ENCODE peak calls at places on chromosomes 3 and 15, in seven cellular contexts. Z is iris pigment epithelial cell, S is NCI-H226, U is aorta, G is NCI-H1092 treated with DMSO at 0.1 percent for 48 hours, C is H54, O is fibroblast of lung. N is an unnamed sample.

GRCh38 chr15:23484870-23485269 is 37.8 kb upstream of the GOLGA6L2 start:
- DNase-seq in C (no peak), S (no peak), U (no peak), G (no peak), O (no peak), Z (no peak), N (no peak)

GRCh38 chr3:142224482-142225072 is 808 bp downstream of the GK5 start:
- DNase-seq in S (no peak), C (no peak), O (peak), U (no peak), Z (peak), G (peak), N (no peak)

GRCh38 chr15:76311071-76311956 is at the start of gene ETFA:
- DNase-seq in C (peak), G (peak), S (peak), Z (peak), O (peak), U (peak), N (peak)

GRCh38 chr3:126106336-126107202 is 22.6 kb upstream of the SLC41A3 start:
- DNase-seq in G (no peak), S (no peak), O (no peak), C (no peak), Z (no peak), U (no peak), N (no peak)

GRCh38 chr3:169822091-169822490 is 9.4 kb upstream of the LRRC34 start:
- DNase-seq in S (no peak), C (no peak), G (no peak), Z (no peak), U (no peak), O (no peak), N (no peak)

GRCh38 chr3:98793971-98794370 is 30.8 kb downstream of the ST3GAL6 start:
- DNase-seq in O (no peak), S (no peak), G (no peak), C (no peak), U (no peak), Z (peak), N (no peak)

GRCh38 chr3:42024578-42025387 is 62.9 kb upstream of the ULK4 start:
- DNase-seq in S (no peak), G (no peak), Z (no peak), O (no peak), U (no peak), C (no peak), N (no peak)

GRCh38 chr3:177947901-177948300 is 588.3 kb upstream of the KCNMB2 start:
- DNase-seq in O (no peak), C (no peak), S (no peak), U (no peak), G (no peak), Z (peak), N (no peak)

GRCh38 chr3:7421065-7421464 is 560.1 kb downstream of the GRM7 start:
- DNase-seq in S (no peak), Z (no peak), C (no peak), G (no peak), O (peak), U (no peak), N (no peak)

GRCh38 chr3:47000198-47000815 is 20.8 kb downstream of the NBEAL2 start:
- DNase-seq in G (no peak), C (peak), Z (no peak), S (no peak), U (no peak), O (no peak), N (no peak)

GRCh38 chr3:87082806-87083440 is 92.0 kb upstream of the VGLL3 start:
- DNase-seq in G (peak), U (no peak), Z (peak), O (peak), S (peak), C (peak), N (no peak)

GRCh38 chr3:111652492-111653180 is 57.5 kb upstream of the ZBED2 start:
- DNase-seq in Z (no peak), O (no peak), U (no peak), G (no peak), C (no peak), S (no peak), N (no peak)

GRCh38 chr15:72368895-72369294 is 6.9 kb downstream of the HEXA start:
- DNase-seq in Z (no peak), C (no peak), G (no peak), S (no peak), U (peak), O (no peak), N (no peak)

GRCh38 chr15:40959331-40960141 is 6.3 kb downstream of the CHAC1 start:
- DNase-seq in Z (no peak), S (no peak), O (no peak), C (no peak), U (no peak), G (peak), N (no peak)

GRCh38 chr3:196501316-196502064 is 2.1 kb downstream of the RNF168 start:
- DNase-seq in S (no peak), O (peak), C (no peak), Z (peak), G (no peak), U (no peak), N (no peak)

GRCh38 chr3:184440161-184440560 is 60.3 kb downstream of the CHRD start:
- DNase-seq in O (no peak), S (no peak), C (no peak), Z (no peak), G (no peak), U (no peak), N (no peak)

GRCh38 chr15:66830358-66830757 is 128.3 kb downstream of the SMAD6 start:
- DNase-seq in S (peak), U (no peak), O (peak), Z (peak), C (peak), G (no peak), N (peak)

GRCh38 chr15:58441376-58442070 is 9.7 kb downstream of the LIPC start:
- DNase-seq in O (peak), Z (peak), C (no peak), S (peak), U (no peak), G (no peak), N (peak)

GRCh38 chr15:89500397-89501270 is 4.3 kb upstream of the RHCG start:
- DNase-seq in S (no peak), U (no peak), Z (no peak), G (no peak), C (no peak), O (no peak), N (no peak)

GRCh38 chr3:13420051-13420816 is at the start of gene NUP210:
- DNase-seq in O (no peak), C (no peak), Z (no peak), U (no peak), S (peak), G (peak), N (no peak)